ENCODE peak calls at places on chromosomes 12 and 14, in four cellular contexts. K is A549; M is lower lobe of right lung; B is CD4-positive, alpha-beta T cell. R is an unnamed sample.

GRCh38 chr14:28731358-28731757 is 35.2 kb upstream of the FOXG1 start:
- DNase-seq in K (no peak), M (no peak), B (no peak), R (no peak)

GRCh38 chr12:42145197-42145549 is 499 bp upstream of the GXYLT1 start:
- DNase-seq in K (no peak), M (no peak), B (no peak), R (no peak)

GRCh38 chr12:124292385-124292784 is 2.5 kb upstream of the RFLNA start:
- DNase-seq in K (no peak), M (no peak), B (no peak), R (no peak)

GRCh38 chr12:60872219-60872618 is 1276.4 kb downstream of the SLC16A7 start:
- DNase-seq in K (no peak), M (peak; percentile 39), B (no peak), R (no peak)

GRCh38 chr12:51147309-51147708 is 25.6 kb downstream of the TFCP2 start:
- DNase-seq in K (no peak), M (no peak), B (no peak), R (no peak)

GRCh38 chr12:110816761-110817160 is 30.0 kb upstream of the CCDC63 start:
- DNase-seq in K (no peak), M (no peak), B (no peak), R (no peak)

GRCh38 chr14:61475316-61475715 is 153.9 kb downstream of the PRKCH start:
- DNase-seq in K (peak; percentile 53), M (no peak), B (no peak), R (no peak)

GRCh38 chr12:80648866-80649265 is 58.6 kb upstream of the MYF6 start:
- DNase-seq in K (no peak), M (no peak), B (no peak), R (peak; percentile 16)

GRCh38 chr12:111673503-111673902 is 12.3 kb downstream of the BRAP start:
- DNase-seq in K (no peak), M (no peak), B (no peak), R (no peak)

GRCh38 chr12:32753605-32754004 is 2.1 kb downstream of the YARS2 start:
- DNase-seq in K (no peak), M (no peak), B (no peak), R (no peak)
- H3K27ac ChIP-seq in K (no peak overlapping the region), M (no peak overlapping the region), B (no peak overlapping the region), R (peak overlapping the region; percentile 98)

GRCh38 chr12:57723630-57723962 is 14.9 kb downstream of the AGAP2 start:
- DNase-seq in K (no peak), M (no peak), B (no peak), R (no peak)
- H3K27ac ChIP-seq in K (no peak overlapping the region), M (no peak overlapping the region), B (no peak overlapping the region), R (no peak overlapping the region)

GRCh38 chr12:55713721-55714120 is 2.1 kb upstream of the BLOC1S1 start:
- DNase-seq in K (peak; percentile 29), M (no peak), B (no peak), R (no peak)

GRCh38 chr12:55708695-55709233 is 1.1 kb upstream of the ITGA7 start:
- DNase-seq in K (no peak), M (no peak), B (no peak), R (no peak)

GRCh38 chr12:55712700-55713415 is 3.0 kb upstream of the BLOC1S1 start:
- DNase-seq in K (no peak), M (no peak), B (no peak), R (no peak)

GRCh38 chr12:55715169-55715764 is 579 bp upstream of the BLOC1S1 start:
- DNase-seq in K (peak; percentile 24), M (no peak), B (no peak), R (no peak)

DNA sequence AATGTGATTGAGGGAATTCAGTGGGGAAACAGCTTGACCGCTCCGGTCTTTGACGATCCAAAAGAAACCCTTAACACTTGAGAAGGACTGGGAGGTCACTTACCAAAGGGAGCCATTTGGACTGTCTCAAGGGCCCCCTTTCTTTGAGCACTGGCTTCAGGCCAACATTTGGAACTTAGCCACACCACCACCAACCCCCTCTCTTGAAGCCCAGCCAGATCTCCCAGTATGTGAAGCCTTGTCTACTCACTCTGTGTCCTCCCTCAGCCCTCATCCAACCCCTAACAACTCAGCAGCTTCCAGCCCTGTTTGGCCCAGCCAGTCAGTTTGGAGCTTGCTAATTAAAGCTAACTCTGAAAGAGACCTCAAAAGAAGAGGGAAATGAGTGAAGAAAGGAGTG is 3.7 kb upstream of the BLOC1S1 start:
- DNase-seq in K (no peak), M (no peak), B (no peak), R (no peak)
- H3K27ac ChIP-seq in K (no peak overlapping the region), M (no peak overlapping the region), B (no peak overlapping the region), R (no peak overlapping the region)

GRCh38 chr12:54019111-54019811 is 9.0 kb upstream of the HOXC6 start:
- DNase-seq in K (no peak), M (no peak), B (no peak), R (no peak)
- H3K27ac ChIP-seq in K (peak overlapping the region; percentile 99), M (no peak overlapping the region), B (no peak overlapping the region), R (no peak overlapping the region)

GRCh38 chr12:49000346-49000745 is 1.2 kb upstream of the DDN start:
- DNase-seq in K (no peak), M (no peak), B (no peak), R (no peak)
- H3K27ac ChIP-seq in K (no peak overlapping the region), M (no peak overlapping the region), B (no peak overlapping the region), R (no peak overlapping the region)

DNA sequence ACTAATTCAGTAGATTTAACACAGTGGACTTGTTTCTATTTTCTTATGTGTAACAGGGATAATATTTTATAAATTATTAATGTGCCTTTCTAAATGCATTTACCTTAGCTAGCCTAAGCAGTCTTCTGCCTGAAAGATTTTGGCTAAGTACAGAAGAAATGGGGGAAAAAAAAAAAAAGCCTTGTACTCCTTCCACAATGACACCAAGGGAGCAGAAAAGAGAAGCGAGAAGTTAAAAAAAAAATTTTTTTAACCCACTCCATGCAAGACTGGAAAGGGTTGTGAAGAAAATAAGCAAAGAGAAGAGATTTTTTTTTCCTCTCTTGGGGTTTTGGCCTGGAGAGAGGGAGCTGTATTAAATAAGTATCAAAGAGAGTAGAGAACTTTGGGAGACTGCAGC is 28.7 kb downstream of the NELL2 start:
- DNase-seq in K (no peak), M (no peak), B (no peak), R (no peak)
- H3K27ac ChIP-seq in K (no peak overlapping the region), M (no peak overlapping the region), B (peak overlapping the region; percentile 79), R (no peak overlapping the region)

GRCh38 chr14:90508536-90509254 is 111.9 kb downstream of the CALM1 start:
- DNase-seq in K (no peak), M (no peak), B (no peak), R (no peak)
- H3K27ac ChIP-seq in K (no peak overlapping the region), M (no peak overlapping the region), B (no peak overlapping the region), R (peak overlapping the region; percentile 22)